ENCODE peak calls at places on chromosome 20, in five cellular contexts. D is IMR-90, M is endothelial cell, P is progenitor cell of endocrine pancreas, E is nephron progenitor cell. Q is an unnamed sample.

GRCh38 chr20:48851579-48851978 is 23.8 kb upstream of the PREX1 start:
- DNase-seq in D (no peak), M (no peak), P (no peak), E (no peak), Q (no peak)

GRCh38 chr20:47876348-47877056 is 91.2 kb upstream of the SULF2 start:
- DNase-seq in D (no peak), M (no peak), P (no peak), E (no peak), Q (no peak)

GRCh38 chr20:24943196-24943595 is 5.9 kb upstream of the CST7 start:
- DNase-seq in D (no peak), M (no peak), P (no peak), E (no peak), Q (no peak)

GRCh38 chr20:52191132-52191435 is 495 bp downstream of the ZFP64 start:
- DNase-seq in D (peak; percentile 7), M (no peak), P (no peak), E (no peak), Q (no peak)

GRCh38 chr20:8972963-8973362 is 95.9 kb upstream of the PLCB4 start:
- DNase-seq in D (peak; percentile 14), M (no peak), P (no peak), E (no peak), Q (no peak)

GRCh38 chr20:18973499-18974173 is 160.1 kb downstream of the SCP2D1 start:
- DNase-seq in D (no peak), M (no peak), P (no peak), E (no peak), Q (no peak)

GRCh38 chr20:57682184-57683038 is 27.4 kb downstream of the PMEPA1 start:
- DNase-seq in D (no peak), M (no peak), P (no peak), E (no peak), Q (peak; percentile 69)

GRCh38 chr20:59005523-59006166 is 1.4 kb downstream of the CTSZ start:
- DNase-seq in D (no peak), M (no peak), P (no peak), E (no peak), Q (no peak)

GRCh38 chr20:51703446-51704287 is 64.5 kb downstream of the ATP9A start:
- DNase-seq in D (no peak), M (no peak), P (no peak), E (no peak), Q (no peak)

GRCh38 chr20:21571841-21572690 is 58.2 kb upstream of the NKX2-2 start:
- DNase-seq in D (no peak), M (no peak), P (no peak), E (peak; percentile 32), Q (peak; percentile 34)

GRCh38 chr20:45919536-45919933 is 7.6 kb upstream of the PLTP start:
- DNase-seq in D (peak; percentile 94), M (no peak), P (no peak), E (no peak), Q (no peak)

GRCh38 chr20:41098703-41099250 is 38.6 kb upstream of the PLCG1 start:
- DNase-seq in D (peak; percentile 73), M (no peak), P (no peak), E (no peak), Q (no peak)

GRCh38 chr20:50655325-50655880 is 35.9 kb downstream of the RIPOR3 start:
- DNase-seq in D (peak; percentile 88), M (no peak), P (no peak), E (no peak), Q (no peak)

GRCh38 chr20:24792641-24793495 is 156.2 kb upstream of the CST7 start:
- DNase-seq in D (no peak), M (no peak), P (no peak), E (no peak), Q (no peak)

GRCh38 chr20:49594143-49594928 is 26.4 kb upstream of the PTGIS start:
- DNase-seq in D (peak; percentile 87), M (no peak), P (no peak), E (no peak), Q (no peak)

GRCh38 chr20:40980106-40980827 is 48.4 kb upstream of the TOP1 start:
- DNase-seq in D (no peak), M (no peak), P (no peak), E (no peak), Q (no peak)

GRCh38 chr20:4504814-4505213 is 216.9 kb upstream of the PRND start:
- DNase-seq in D (no peak), M (no peak), P (no peak), E (no peak), Q (no peak)

GRCh38 chr20:20521736-20522135 is 153.8 kb downstream of the INSM1 start:
- DNase-seq in D (no peak), M (no peak), P (no peak), E (no peak), Q (no peak)

GRCh38 chr20:21510995-21511394 is 2.9 kb downstream of the NKX2-2 start:
- DNase-seq in D (no peak), M (no peak), P (no peak), E (no peak), Q (no peak)

GRCh38 chr20:51366155-51366886 is 176.2 kb downstream of the NFATC2 start:
- DNase-seq in D (peak; percentile 100), M (no peak), P (no peak), E (no peak), Q (no peak)

GRCh38 chr20:13995841-13996240 is 525 bp downstream of the MACROD2 start:
- DNase-seq in D (no peak), M (peak; percentile 43), P (peak; percentile 54), E (peak; percentile 61), Q (no peak)

GRCh38 chr20:38894091-38894847 is 31.9 kb upstream of the FAM83D start:
- DNase-seq in D (no peak), M (no peak), P (no peak), E (no peak), Q (peak; percentile 43)

GRCh38 chr20:46056970-46057855 is 28.2 kb downstream of the SLC12A5 start:
- DNase-seq in D (peak; percentile 42), M (peak; percentile 79), P (peak; percentile 71), E (peak; percentile 93), Q (peak; percentile 44)

GRCh38 chr20:40251284-40251932 is 437.6 kb downstream of the MAFB start:
- DNase-seq in D (peak; percentile 15), M (peak; percentile 46), P (no peak), E (peak; percentile 16), Q (peak; percentile 40)

GRCh38 chr20:34703573-34704176 is 469 bp upstream of the TP53INP2 start:
- DNase-seq in D (peak; percentile 37), M (peak; percentile 33), P (no peak), E (peak; percentile 26), Q (no peak)

GRCh38 chr20:5658897-5659296 is 91.3 kb upstream of the SHLD1 start:
- DNase-seq in D (peak; percentile 91), M (no peak), P (no peak), E (no peak), Q (peak; percentile 71)

GRCh38 chr20:20034486-20034885 is 17.3 kb downstream of the NAA20 start:
- DNase-seq in D (no peak), M (no peak), P (no peak), E (no peak), Q (no peak)

GRCh38 chr20:19676202-19676601 is 81.9 kb upstream of the RIN2 start:
- DNase-seq in D (no peak), M (no peak), P (no peak), E (no peak), Q (no peak)

GRCh38 chr20:54320148-54320607 is 112.3 kb downstream of the PFDN4 start:
- DNase-seq in D (peak; percentile 24), M (no peak), P (no peak), E (no peak), Q (no peak)
- TF ChIP-seq CTCF in D (no peak), M (no peak), P (no peak), E (no peak), Q (no peak)

DNA sequence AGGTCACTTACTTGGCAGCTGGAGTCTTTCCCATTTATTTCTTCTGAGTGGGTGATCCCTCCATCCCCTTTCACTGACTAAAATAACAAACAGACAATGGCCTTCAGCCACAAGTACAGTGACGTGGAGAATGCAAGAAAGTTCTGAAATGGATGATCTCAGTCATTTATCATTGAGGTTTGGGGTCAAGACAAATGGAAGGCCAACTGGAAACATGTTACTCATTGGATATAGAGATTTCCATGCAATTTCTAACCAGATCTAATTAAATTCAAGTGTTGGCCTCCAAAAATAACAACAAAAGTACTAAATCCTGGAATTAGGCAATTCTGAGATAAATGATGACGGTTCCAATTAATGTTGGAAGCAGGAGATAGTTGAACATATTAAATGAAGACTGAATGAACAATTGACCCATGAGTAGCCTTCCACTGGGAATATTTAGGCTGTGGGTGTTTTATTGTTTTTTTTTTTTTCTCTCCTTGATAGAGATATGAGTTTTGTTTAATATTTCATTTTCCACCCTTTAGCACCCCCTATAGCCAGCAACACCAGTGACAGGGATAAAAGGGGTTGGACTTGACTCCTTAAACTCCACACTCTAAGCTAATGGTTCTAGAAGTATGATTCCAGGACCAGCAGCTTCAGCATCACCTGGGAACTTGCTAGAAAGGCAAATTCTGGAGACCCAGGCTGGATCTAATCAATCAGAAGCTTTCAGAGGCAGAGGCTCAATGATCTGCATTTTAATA is 112.8 kb downstream of the BCAS1 start:
- DNase-seq in D (peak; percentile 16), M (no peak), P (no peak), E (no peak), Q (no peak)
- TF ChIP-seq CTCF in D (peak; percentile 31), M (no peak), P (no peak), E (no peak), Q (no peak)

GRCh38 chr20:61353996-61354390 is 101.9 kb downstream of the CDH4 start:
- DNase-seq in D (no peak), M (no peak), P (no peak), E (no peak), Q (no peak)

GRCh38 chr20:61353261-61353995 is 101.4 kb downstream of the CDH4 start:
- DNase-seq in D (peak; percentile 37), M (no peak), P (no peak), E (no peak), Q (no peak)

GRCh38 chr20:61349447-61350165 is 97.5 kb downstream of the CDH4 start:
- DNase-seq in D (no peak), M (no peak), P (no peak), E (no peak), Q (no peak)

GRCh38 chr20:61352381-61353260 is 100.6 kb downstream of the CDH4 start:
- DNase-seq in D (no peak), M (no peak), P (no peak), E (no peak), Q (no peak)

GRCh38 chr20:61350500-61351250 is 98.6 kb downstream of the CDH4 start:
- DNase-seq in D (no peak), M (no peak), P (no peak), E (peak; percentile 35), Q (no peak)
- TF ChIP-seq CTCF in D (no peak), M (no peak), P (peak; percentile 23), E (peak; percentile 15), Q (no peak)

DNA sequence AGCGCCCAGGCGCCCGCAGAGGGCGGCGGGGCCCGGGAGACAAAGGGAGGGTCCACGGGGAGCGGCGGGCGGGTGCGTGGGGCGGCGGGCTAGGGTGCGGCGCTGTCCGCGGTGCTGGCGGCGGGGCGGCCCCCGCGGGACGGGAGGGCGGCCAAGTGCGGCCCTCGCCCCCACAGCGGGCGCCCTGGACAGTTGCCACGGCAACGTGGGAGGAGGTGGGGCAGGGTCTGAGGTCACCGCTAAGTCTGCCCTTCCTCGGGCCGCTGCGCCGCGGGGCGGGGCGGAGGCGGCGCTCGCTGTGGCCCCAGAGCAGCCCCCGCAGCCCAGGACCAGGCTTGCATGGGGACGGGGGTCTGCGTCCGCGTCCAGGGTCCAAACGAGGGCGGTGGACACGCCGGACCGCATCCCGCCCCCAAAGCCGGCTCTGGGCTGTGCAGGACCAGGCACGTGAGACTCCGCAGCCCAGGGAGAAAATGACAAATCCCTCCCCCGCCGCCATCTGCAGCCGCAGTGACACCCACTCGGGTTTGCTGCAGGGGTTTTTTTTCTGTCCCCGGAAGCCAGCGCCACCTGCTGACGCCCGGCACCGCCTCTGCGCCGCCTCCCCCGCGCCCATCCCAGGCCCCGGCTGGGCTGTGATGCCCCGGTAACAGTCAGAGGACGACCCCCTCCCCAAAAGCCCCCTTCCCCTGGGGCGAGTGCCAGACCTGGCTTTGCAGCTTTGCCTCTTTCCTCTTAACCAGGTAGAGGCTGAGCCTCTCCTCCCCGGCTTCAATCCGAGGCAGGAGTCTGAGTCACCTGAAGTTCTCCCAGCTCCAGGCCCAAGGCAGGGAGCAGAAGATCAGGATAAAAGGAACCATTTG is 36.8 kb downstream of the YTHDF1 start:
- DNase-seq in D (peak; percentile 4), M (no peak), P (peak; percentile 31), E (peak; percentile 81), Q (peak; percentile 86)
- TF ChIP-seq CTCF in D (peak; percentile 37), M (no peak), P (peak; percentile 58), E (peak; percentile 18), Q (peak; percentile 74)